ENCODE peak calls at places on chromosomes 16 and 17, in six cellular contexts. X, Z, G, I, D and U are unnamed samples.

GRCh38 chr16:82031116-82032084 is 3.7 kb upstream of the HSD17B2 start:
- DNase-seq in X (no peak), Z (peak), G (peak), I (no peak), D (no peak), U (peak)

GRCh38 chr16:4370151-4370550 is 1.5 kb upstream of the VASN start:
- DNase-seq in X (no peak), Z (no peak), G (no peak), I (no peak), D (no peak), U (no peak)

GRCh38 chr17:60641810-60642220 is 35.8 kb upstream of the BCAS3 start:
- DNase-seq in X (peak), Z (peak), G (peak), I (no peak), D (no peak), U (peak)

GRCh38 chr17:37447641-37448040 is 41.0 kb downstream of the TADA2A start:
- DNase-seq in X (no peak), Z (peak), G (peak), I (no peak), D (no peak), U (no peak)

GRCh38 chr16:23082161-23082788 is 67.0 kb downstream of the USP31 start:
- DNase-seq in X (no peak), Z (no peak), G (no peak), I (no peak), D (no peak), U (no peak)

GRCh38 chr17:77540975-77541374 is 400.2 kb downstream of the SEC14L1 start:
- DNase-seq in X (no peak), Z (no peak), G (no peak), I (no peak), D (no peak), U (no peak)

GRCh38 chr16:66133641-66134402 is 232.7 kb upstream of the CDH5 start:
- DNase-seq in X (no peak), Z (no peak), G (peak), I (no peak), D (no peak), U (no peak)

GRCh38 chr16:75035410-75035968 is 36.7 kb downstream of the ZNRF1 start:
- DNase-seq in X (no peak), Z (no peak), G (no peak), I (no peak), D (no peak), U (no peak)

GRCh38 chr16:17105239-17105721 is 365.5 kb downstream of the XYLT1 start:
- DNase-seq in X (no peak), Z (no peak), G (peak), I (no peak), D (no peak), U (no peak)

GRCh38 chr17:4505187-4505586 is 6.5 kb downstream of the SPNS2 start:
- DNase-seq in X (no peak), Z (no peak), G (no peak), I (no peak), D (no peak), U (no peak)

GRCh38 chr16:80887062-80887461 is 82.7 kb upstream of the CDYL2 start:
- DNase-seq in X (no peak), Z (no peak), G (no peak), I (no peak), D (no peak), U (no peak)

GRCh38 chr17:41140360-41141132 is at the start of gene KRTAP4-6:
- DNase-seq in X (no peak), Z (no peak), G (peak), I (no peak), D (no peak), U (no peak)

GRCh38 chr16:1723450-1724147 is 17.6 kb downstream of the MAPK8IP3 start:
- DNase-seq in X (no peak), Z (peak), G (peak), I (no peak), D (no peak), U (peak)

GRCh38 chr17:52721932-52722331 is 563.4 kb upstream of the CA10 start:
- DNase-seq in X (no peak), Z (no peak), G (no peak), I (no peak), D (no peak), U (no peak)

GRCh38 chr16:65125322-65125721 is 3.5 kb upstream of the CDH11 start:
- DNase-seq in X (no peak), Z (no peak), G (peak), I (no peak), D (no peak), U (no peak)

GRCh38 chr16:8660841-8661301 is 13.5 kb upstream of the ABAT start:
- DNase-seq in X (peak), Z (peak), G (peak), I (peak), D (no peak), U (peak)

GRCh38 chr17:35449371-35449931 is 885 bp upstream of the SLFN13 start:
- DNase-seq in X (no peak), Z (no peak), G (no peak), I (peak), D (no peak), U (peak)

GRCh38 chr16:57026778-57027062 is 37.4 kb downstream of the NLRC5 start:
- DNase-seq in X (no peak), Z (no peak), G (no peak), I (no peak), D (no peak), U (no peak)

GRCh38 chr16:81651758-81652718 is 127.1 kb upstream of the PLCG2 start:
- DNase-seq in X (peak), Z (no peak), G (no peak), I (no peak), D (no peak), U (no peak)

GRCh38 chr17:51189162-51189561 is 23.0 kb downstream of the NME2 start:
- DNase-seq in X (no peak), Z (no peak), G (no peak), I (no peak), D (no peak), U (no peak)

GRCh38 chr17:81737947-81738800 is 26.1 kb downstream of the SLC25A10 start:
- DNase-seq in X (no peak), Z (no peak), G (no peak), I (no peak), D (no peak), U (no peak)

GRCh38 chr16:11205754-11206459 is 50.1 kb downstream of the SOCS1 start:
- DNase-seq in X (no peak), Z (no peak), G (peak), I (peak), D (no peak), U (no peak)

GRCh38 chr16:10386517-10387377 is 886 bp downstream of the ATF7IP2 start:
- DNase-seq in X (no peak), Z (no peak), G (peak), I (no peak), D (no peak), U (no peak)

GRCh38 chr17:8158267-8159031 is 4.3 kb downstream of the VAMP2 start:
- DNase-seq in X (peak), Z (peak), G (peak), I (peak), D (peak), U (peak)

GRCh38 chr17:28227278-28228108 is 91.5 kb upstream of the TMEM97 start:
- DNase-seq in X (peak), Z (peak), G (no peak), I (peak), D (no peak), U (peak)

GRCh38 chr17:79090503-79091372 is 16.1 kb downstream of the ENGASE start:
- DNase-seq in X (peak), Z (no peak), G (no peak), I (no peak), D (no peak), U (no peak)

GRCh38 chr17:83062011-83062817 is 17.2 kb upstream of the METRNL start:
- DNase-seq in X (peak), Z (no peak), G (no peak), I (peak), D (no peak), U (no peak)

GRCh38 chr17:38733315-38734234 is 3.4 kb downstream of the CISD3 start:
- DNase-seq in X (no peak), Z (peak), G (no peak), I (no peak), D (no peak), U (peak)

GRCh38 chr17:38738007-38738662 is 8.0 kb downstream of the CISD3 start:
- DNase-seq in X (no peak), Z (no peak), G (no peak), I (no peak), D (no peak), U (no peak)

GRCh38 chr17:38734235-38734633 is 4.1 kb downstream of the CISD3 start:
- DNase-seq in X (no peak), Z (no peak), G (no peak), I (no peak), D (no peak), U (no peak)

GRCh38 chr17:38732376-38733314 is 2.5 kb downstream of the CISD3 start:
- DNase-seq in X (no peak), Z (no peak), G (no peak), I (peak), D (no peak), U (peak)

GRCh38 chr17:38735161-38735997 is 5.2 kb downstream of the CISD3 start:
- DNase-seq in X (peak), Z (peak), G (no peak), I (peak), D (no peak), U (peak)
- TF ChIP-seq POLR2A in X (no peak), Z (no peak), G (no peak), I (no peak), D (no peak), U (no peak)

GRCh38 chr16:67531247-67531646 is 2.6 kb downstream of the RIPOR1 start:
- DNase-seq in X (no peak), Z (no peak), G (no peak), I (no peak), D (no peak), U (peak)
- H3K4me3 ChIP-seq in X (no peak), Z (no peak), G (no peak), I (no peak), D (peak), U (no peak)

GRCh38 chr17:45150911-45151809 is 2.9 kb downstream of the HEXIM1 start:
- DNase-seq in X (no peak), Z (no peak), G (no peak), I (no peak), D (no peak), U (no peak)
- TF ChIP-seq POLR2A in X (no peak), Z (no peak), G (no peak), I (no peak), D (no peak), U (no peak)

DNA sequence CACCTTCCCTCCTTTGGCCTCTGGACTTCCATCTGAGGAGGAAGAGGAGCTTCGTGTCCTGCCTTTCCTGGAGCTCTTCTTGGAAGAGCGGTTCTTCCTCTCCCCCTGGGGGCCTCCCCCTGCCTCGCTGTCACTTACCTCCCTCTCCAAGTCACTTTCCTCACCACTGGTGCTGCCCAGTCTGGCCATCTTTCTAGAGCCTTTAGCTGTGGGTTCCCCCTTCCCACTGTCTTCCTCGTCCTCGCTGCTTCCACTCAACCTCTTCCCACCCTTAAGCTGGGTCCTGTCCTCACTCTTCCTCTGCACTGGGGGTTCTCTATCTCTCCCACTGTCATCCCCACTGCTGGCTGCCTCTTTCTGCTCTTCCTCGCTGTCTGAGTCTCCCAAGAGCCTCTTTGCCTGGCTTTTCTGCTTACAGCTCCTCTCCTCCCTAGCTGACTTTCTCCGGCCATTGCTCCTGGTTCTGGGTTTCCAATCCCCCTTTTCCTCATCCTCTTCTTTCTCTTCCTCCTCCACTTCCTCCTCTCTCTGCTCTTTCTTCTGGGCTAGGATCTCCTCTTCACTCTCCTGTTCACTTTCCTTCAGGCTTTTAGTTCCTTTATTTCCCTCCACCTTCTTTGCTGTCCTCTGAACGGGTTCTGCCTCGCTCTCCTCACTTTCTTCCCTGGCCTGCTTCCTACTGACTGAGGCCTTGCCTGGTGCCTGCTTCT is 1.4 kb downstream of the HIRIP3 start:
- DNase-seq in X (no peak), Z (no peak), G (no peak), I (no peak), D (no peak), U (no peak)
- H3K4me3 ChIP-seq in X (no peak), Z (no peak), G (no peak), I (no peak), D (peak), U (no peak)

DNA sequence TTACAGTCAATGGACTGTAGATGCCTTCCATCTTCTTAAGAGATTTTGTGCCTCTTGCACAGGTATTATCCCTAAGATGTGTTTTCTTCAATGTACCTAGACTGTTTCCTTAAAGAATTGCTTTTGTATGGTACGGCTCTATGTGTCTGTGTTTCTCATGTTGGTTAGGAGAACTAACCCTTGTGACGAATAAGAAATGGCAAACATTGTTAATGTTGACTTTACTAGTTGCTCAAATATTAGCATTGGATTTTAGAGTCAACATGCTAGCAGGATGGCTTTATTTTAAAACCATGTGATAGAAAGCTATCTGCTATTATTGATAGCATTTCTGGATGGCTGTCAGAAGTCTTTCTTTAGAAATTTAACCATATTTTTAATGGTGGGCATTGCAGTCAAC is 34.5 kb downstream of the WWOX start:
- DNase-seq in X (no peak), Z (no peak), G (no peak), I (no peak), D (no peak), U (no peak)
- TF ChIP-seq POLR2A in X (no peak), Z (no peak), G (no peak), I (no peak), D (no peak), U (no peak)

DNA sequence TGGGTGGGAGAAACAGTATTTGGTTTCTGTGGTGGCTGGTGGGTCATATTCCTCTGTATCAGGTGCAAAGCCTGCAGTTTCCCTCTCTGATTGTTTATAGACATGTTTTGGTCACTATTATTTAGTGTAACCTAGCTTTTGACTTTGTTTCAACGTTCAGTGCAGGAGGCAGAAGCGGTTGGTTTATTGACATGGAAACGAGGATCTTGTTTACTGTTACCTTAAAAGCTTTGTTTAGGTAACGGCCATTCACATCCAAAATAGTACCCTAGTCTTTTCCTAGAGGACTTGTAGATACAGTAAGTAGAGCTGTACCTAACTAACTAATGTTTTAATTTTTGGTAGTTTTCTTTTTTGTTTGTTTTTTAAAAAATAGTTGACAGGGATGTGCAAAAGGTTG is 3.5 kb downstream of the MSI2 start:
- DNase-seq in X (no peak), Z (no peak), G (no peak), I (no peak), D (no peak), U (no peak)
- H3K4me3 ChIP-seq in X (no peak), Z (no peak), G (no peak), I (no peak), D (no peak), U (no peak)

GRCh38 chr17:68591583-68591982 is 9.6 kb downstream of the FAM20A start:
- DNase-seq in X (peak), Z (no peak), G (no peak), I (no peak), D (no peak), U (peak)
- TF ChIP-seq POLR2A in X (no peak), Z (no peak), G (no peak), I (no peak), D (no peak), U (no peak)

GRCh38 chr17:13337864-13338371 is 263.8 kb downstream of the HS3ST3A1 start:
- DNase-seq in X (no peak), Z (peak), G (peak), I (no peak), D (no peak), U (peak)
- H3K4me3 ChIP-seq in X (no peak), Z (peak), G (peak), I (peak), D (peak), U (no peak)

DNA sequence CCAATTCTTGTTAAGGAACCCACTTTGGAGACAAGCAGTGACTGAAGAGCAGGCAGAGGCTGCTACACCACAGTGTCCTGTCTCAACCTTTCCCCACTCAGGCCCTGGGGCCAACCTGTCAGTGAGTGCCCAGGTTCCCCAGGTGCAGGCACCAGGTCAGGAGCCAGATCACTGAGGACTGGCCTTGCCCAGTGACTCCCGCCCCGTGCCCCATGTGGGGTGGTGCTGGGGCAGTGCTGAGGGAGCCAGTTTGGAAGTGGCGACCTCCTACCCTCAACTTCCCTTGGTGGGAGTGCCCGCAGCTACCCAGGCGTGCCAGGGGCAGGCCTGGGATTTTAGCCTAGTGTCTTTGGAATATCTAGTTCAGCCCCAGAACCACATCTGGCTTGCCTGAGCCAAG is 29.3 kb downstream of the SREBF1 start:
- DNase-seq in X (no peak), Z (no peak), G (no peak), I (no peak), D (no peak), U (no peak)
- TF ChIP-seq POLR2A in X (no peak), Z (no peak), G (no peak), I (no peak), D (no peak), U (no peak)

GRCh38 chr16:85606920-85607319 is 6.2 kb upstream of the GSE1 start:
- DNase-seq in X (no peak), Z (no peak), G (no peak), I (no peak), D (no peak), U (no peak)
- H3K4me3 ChIP-seq in X (no peak), Z (no peak), G (no peak), I (no peak), D (peak), U (no peak)